ENCODE peak calls at places on chromosomes 12 and 14, in five cellular contexts. J is IMR-90, N is A549, D is K562, I is GM12878. T is an unnamed sample.

GRCh38 chr12:2163172-2163927 is 110.6 kb downstream of the CACNA1C start:
- DNase-seq in J (peak), N (no peak), D (peak), I (no peak), T (no peak)

GRCh38 chr12:34389378-34390170 is 367.3 kb downstream of the ALG10 start:
- DNase-seq in J (no peak), N (no peak), D (peak), I (no peak), T (no peak)

GRCh38 chr14:23117371-23118020 is 1.6 kb downstream of the CEBPE start:
- DNase-seq in J (no peak), N (no peak), D (no peak), I (no peak), T (no peak)

GRCh38 chr12:122517877-122518276 is 8.9 kb downstream of the RSRC2 start:
- DNase-seq in J (peak), N (peak), D (no peak), I (no peak), T (no peak)

GRCh38 chr12:3333991-3334391 is 157.0 kb upstream of the PRMT8 start:
- DNase-seq in J (no peak), N (no peak), D (no peak), I (no peak), T (no peak)

GRCh38 chr12:644818-645552 is 18.3 kb downstream of the NINJ2 start:
- DNase-seq in J (no peak), N (no peak), D (peak), I (no peak), T (no peak)

GRCh38 chr14:72479471-72479931 is 414.4 kb downstream of the DPF3 start:
- DNase-seq in J (peak), N (no peak), D (peak), I (peak), T (no peak)

GRCh38 chr12:102568151-102568815 is 87.9 kb upstream of the IGF1 start:
- DNase-seq in J (no peak), N (no peak), D (no peak), I (no peak), T (no peak)

GRCh38 chr14:19947413-19948090 is 16.8 kb downstream of the OR4K1 start:
- DNase-seq in J (no peak), N (no peak), D (no peak), I (no peak), T (no peak)

GRCh38 chr12:63841611-63842010 is 2.9 kb upstream of the SRGAP1 start:
- DNase-seq in J (peak), N (no peak), D (no peak), I (no peak), T (no peak)

GRCh38 chr12:71639341-71639760 is 24.3 kb downstream of the ZFC3H1 start:
- DNase-seq in J (no peak), N (peak), D (peak), I (no peak), T (peak)

GRCh38 chr14:68682166-68683103 is 110.4 kb downstream of the ZFP36L1 start:
- DNase-seq in J (peak), N (peak), D (peak), I (peak), T (no peak)

GRCh38 chr14:74524076-74524812 is 30.7 kb downstream of the ISCA2 start:
- DNase-seq in J (peak), N (no peak), D (no peak), I (no peak), T (no peak)

DNA sequence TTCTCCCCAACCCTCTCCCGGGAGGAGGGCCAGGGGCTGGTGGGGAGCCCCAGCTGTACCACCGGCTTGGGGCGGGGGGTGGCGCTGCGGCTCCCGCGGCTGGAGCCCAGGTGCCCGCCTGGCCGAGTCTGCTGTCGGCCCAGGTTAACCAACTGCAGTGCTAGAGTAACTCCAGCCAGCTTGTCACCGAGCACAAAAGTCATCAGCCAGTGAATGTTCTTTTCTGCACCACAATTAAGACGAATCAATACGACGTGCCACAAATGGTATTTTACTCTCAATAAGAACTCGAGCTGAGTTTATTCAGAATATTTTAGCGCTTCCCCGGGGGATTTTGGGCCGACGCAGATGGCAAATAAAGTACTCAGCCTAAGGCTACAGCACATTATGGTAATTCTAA is 83.3 kb downstream of the BCL11B start:
- DNase-seq in J (no peak), N (no peak), D (peak), I (no peak), T (peak)
- TF ChIP-seq RCOR1 in J (no peak), N (no peak), D (no peak), I (no peak), T (no peak)

GRCh38 chr12:123533672-123534643 is at the start of gene RILPL1:
- DNase-seq in J (peak), N (peak), D (peak), I (no peak), T (peak)

GRCh38 chr12:123530683-123531082 is 2.8 kb downstream of the RILPL1 start:
- DNase-seq in J (no peak), N (no peak), D (no peak), I (no peak), T (no peak)

GRCh38 chr12:123531091-123531490 is 2.4 kb downstream of the RILPL1 start:
- DNase-seq in J (no peak), N (no peak), D (no peak), I (no peak), T (no peak)

GRCh38 chr12:123532021-123532420 is 1.5 kb downstream of the RILPL1 start:
- DNase-seq in J (peak), N (no peak), D (no peak), I (peak), T (no peak)

DNA sequence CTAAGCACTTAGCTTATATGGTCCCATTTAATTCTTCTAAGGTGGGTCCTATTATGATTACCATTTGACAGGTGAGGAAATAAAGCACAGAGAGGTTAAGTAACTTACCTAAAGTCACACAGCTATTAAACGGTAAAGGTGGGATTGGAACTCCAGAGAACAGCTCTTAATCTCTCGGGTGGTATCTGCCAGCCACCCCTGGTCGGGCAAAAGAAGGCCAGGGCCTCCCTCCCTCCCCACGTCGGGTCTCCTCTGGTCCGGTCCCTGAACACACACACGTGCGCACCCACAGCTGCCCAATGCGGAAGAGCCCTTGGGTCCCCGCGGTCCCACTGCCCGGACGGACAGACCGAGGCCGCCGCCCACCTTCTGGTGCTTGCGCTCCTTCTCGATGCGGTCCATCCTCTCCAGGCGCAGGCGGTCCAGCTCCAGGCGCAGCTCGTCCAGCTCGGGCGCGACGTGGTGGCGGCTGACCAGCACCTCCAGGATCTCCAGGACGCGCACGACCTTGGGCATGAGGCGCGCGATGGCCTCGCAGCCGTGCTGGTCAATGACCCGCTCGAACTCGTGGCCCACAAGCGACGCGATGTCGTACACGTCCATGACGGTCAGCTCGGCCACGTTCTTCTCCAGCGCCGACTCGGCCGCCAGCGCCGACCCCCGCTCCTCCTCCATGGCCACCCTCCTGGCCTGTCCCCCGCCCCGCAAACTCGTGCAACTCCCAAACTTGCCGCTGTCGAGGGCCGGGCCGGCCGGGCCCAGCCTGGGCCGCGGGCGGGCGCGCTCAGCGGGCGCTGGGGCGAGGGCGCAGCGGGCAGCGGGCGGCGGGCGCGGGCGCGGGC is 490 bp downstream of the RILPL1 start:
- DNase-seq in J (peak), N (peak), D (peak), I (no peak), T (no peak)
- TF ChIP-seq RCOR1 in J (no peak), N (no peak), D (peak), I (no peak), T (no peak)

DNA sequence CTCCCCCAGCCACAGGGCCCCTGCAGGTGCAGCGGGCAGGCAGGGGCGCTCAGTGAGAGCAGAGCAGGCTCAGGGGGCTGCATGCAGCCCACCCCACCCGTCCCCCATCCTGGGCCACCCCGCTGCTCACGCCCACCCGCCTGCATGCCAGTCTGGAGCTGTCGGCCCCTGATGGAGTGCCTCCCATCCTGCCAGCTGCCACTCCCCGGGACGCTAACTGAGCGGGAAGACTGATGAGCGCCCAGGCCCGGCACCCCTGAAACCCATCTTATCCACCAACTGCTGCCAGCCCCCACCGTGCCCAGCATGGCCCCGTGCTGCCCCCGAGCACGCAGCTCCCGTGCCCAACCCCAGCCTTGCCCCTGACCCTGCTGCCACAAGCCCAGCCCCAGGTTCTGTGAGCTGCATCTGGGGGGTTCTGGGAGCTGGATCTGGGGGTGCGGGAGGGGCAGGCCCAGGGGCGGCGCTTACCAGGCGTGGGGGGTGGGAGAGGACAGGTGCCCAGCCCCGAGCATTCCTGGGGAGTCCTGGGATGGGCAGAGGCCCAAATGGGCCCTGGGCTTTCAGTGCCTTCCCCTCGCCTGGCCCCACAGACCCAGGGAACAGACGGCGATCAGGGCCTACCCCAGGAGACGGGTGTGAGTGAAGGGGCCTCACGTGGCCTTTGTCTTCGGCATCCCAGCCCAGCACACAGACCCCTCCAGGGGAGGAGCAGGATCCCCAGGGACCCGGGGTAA is 13.3 kb downstream of the AKT1 start:
- DNase-seq in J (no peak), N (no peak), D (no peak), I (no peak), T (no peak)
- TF ChIP-seq RCOR1 in J (no peak), N (no peak), D (no peak), I (no peak), T (no peak)

GRCh38 chr14:65228956-65229355 is 126.6 kb upstream of the MAX start:
- DNase-seq in J (no peak), N (no peak), D (no peak), I (no peak), T (no peak)

GRCh38 chr14:65225299-65226159 is 123.2 kb upstream of the MAX start:
- DNase-seq in J (no peak), N (no peak), D (no peak), I (no peak), T (no peak)

GRCh38 chr14:65228436-65228835 is 126.1 kb upstream of the MAX start:
- DNase-seq in J (no peak), N (no peak), D (no peak), I (peak), T (no peak)

GRCh38 chr14:65224799-65225198 is 122.5 kb upstream of the MAX start:
- DNase-seq in J (no peak), N (no peak), D (no peak), I (no peak), T (no peak)

GRCh38 chr14:65226824-65227604 is 124.7 kb upstream of the MAX start:
- DNase-seq in J (peak), N (peak), D (no peak), I (no peak), T (no peak)
- TF ChIP-seq RCOR1 in J (no peak), N (no peak), D (no peak), I (no peak), T (no peak)

DNA sequence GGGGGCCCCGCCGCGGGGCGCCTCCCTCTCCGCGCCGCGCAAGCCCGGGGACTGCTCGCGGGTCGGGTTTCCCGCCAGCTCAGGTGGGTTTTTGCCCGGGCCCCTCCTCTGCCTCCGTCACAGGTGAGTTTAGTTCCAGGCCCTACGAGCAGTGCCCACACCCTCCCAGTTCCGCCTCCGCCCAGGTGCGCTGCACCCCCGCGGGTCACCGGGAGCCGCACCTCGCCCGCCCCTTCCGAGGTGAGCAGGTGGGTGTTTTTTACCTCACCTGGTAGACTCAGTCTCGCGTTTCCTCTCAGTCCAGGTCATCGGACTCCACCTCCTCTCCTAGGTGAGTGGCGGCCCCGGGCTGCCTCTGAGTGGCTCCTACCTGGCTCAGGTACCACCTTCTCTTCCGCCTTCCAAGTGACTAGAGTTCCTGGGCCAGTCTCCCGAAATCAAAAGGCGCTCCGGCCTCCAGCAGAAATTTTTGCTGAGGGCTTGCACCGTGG is at the start of gene TMEM30B:
- DNase-seq in J (no peak), N (no peak), D (no peak), I (no peak), T (no peak)
- TF ChIP-seq RCOR1 in J (no peak), N (no peak), D (no peak), I (no peak), T (no peak)

DNA sequence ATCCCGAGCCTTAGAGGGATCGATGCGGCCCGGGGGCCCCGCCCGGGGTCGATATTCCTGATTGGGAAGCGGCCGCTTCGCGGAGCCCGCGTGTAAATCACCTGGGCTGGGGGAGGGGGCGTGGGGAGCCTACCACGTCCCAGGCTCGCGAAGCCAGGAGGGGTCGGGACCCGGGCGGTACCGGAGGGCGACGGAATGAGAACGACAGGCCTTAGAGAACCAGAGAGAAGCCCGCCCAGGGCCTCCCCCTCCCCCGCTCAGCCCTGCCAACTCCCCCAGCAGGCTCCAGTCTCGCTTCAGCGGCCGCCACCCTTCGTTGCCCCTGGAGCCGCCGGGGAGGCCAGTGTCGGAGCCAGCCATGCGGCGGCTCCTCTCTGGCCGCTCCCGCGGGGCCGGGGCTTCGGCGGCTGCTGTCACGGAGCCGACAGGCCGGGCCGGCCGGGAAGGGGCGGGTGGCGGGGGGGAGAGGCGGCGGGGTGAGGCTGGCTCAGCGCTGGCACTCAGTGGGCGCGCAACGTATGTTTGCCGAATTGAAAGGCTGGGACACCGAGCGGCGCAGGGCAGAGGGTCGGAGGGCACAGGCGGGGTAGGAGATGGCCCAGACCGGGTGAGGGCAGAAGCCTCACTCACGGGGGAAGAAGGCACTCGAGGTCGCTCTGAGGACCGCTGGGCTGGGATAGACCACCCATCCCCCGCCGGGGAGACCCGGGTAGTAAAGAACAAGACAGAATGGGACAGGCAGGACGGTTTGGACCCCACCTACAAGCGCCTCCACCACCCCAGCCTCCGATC is 1.4 kb upstream of the DNAJC22 start:
- DNase-seq in J (no peak), N (no peak), D (no peak), I (no peak), T (peak)
- TF ChIP-seq RCOR1 in J (no peak), N (no peak), D (no peak), I (no peak), T (no peak)

GRCh38 chr12:105273601-105274000 is 37.6 kb upstream of the APPL2 start:
- DNase-seq in J (no peak), N (no peak), D (no peak), I (no peak), T (no peak)
- TF ChIP-seq RCOR1 in J (no peak), N (no peak), D (no peak), I (no peak), T (no peak)

GRCh38 chr12:96988919-96989318 is 81.9 kb downstream of the NEDD1 start:
- DNase-seq in J (no peak), N (no peak), D (peak), I (no peak), T (no peak)

GRCh38 chr12:96989916-96990315 is 82.9 kb downstream of the NEDD1 start:
- DNase-seq in J (no peak), N (peak), D (peak), I (no peak), T (no peak)

GRCh38 chr12:96994900-96995299 is 87.8 kb downstream of the NEDD1 start:
- DNase-seq in J (no peak), N (no peak), D (no peak), I (no peak), T (no peak)
- TF ChIP-seq RCOR1 in J (no peak), N (no peak), D (no peak), I (no peak), T (no peak)

GRCh38 chr12:46110220-46110700 is 119.9 kb upstream of the SCAF11 start:
- DNase-seq in J (no peak), N (no peak), D (no peak), I (no peak), T (no peak)
- TF ChIP-seq RCOR1 in J (no peak), N (no peak), D (no peak), I (no peak), T (no peak)

DNA sequence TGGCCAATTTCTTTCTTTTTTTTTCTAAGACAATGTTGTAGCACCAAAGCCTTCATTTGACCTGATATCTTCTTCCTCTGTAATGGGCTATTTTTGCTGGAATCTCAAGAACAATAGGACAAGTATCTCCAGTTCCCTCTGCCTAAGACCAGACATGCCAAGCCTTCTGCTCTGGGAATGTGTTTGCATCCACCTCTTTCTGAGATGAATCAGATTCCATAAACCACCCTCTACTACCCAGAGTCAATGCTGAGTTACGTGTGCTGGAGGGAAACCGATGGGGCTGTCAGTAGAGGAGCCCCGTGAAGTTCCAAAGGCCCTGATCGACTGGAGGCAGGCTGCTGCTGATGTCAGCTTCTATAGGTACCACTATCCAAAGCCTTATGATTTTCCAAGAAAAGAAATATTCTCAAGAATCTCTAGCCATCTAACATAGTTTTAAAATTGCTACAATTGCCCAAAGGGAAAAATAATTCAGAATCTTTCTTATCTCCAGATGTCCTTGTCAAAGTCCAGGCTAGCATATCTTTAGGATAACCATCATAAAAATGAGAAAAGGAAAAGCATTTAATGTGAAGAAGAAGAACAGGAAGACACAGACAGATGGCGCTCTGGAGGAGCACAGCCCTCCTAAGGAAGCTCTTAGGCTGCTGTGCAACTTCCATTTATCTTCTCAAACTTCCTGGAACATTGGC is 101.9 kb downstream of the SLC8A3 start:
- DNase-seq in J (peak), N (peak), D (peak), I (no peak), T (peak)
- TF ChIP-seq RCOR1 in J (no peak), N (no peak), D (no peak), I (no peak), T (no peak)

T was measured in SK-N-SH.